ENCODE peak calls at places on chromosomes 16 and 17, in nine cellular contexts. X is uterus, E is RWPE1, N is astrocyte of the spinal cord, A is Peyer's patch, K is esophagus muscularis mucosa, C is GM06990, J is A549, P is cardiac fibroblast. B is an unnamed sample.

GRCh38 chr17:193841-194806 is 12.7 kb upstream of the DOC2B start:
- DNase-seq in J (no peak), E (no peak), A (no peak), X (no peak), N (no peak), C (no peak), K (no peak), P (no peak), B (no peak)

GRCh38 chr17:18017958-18018357 is 21.0 kb downstream of the ATPAF2 start:
- DNase-seq in K (no peak), A (no peak), C (no peak), E (no peak), P (peak; percentile 25), X (no peak), J (no peak), N (peak; percentile 33), B (no peak)

GRCh38 chr16:15037745-15038144 is 18.1 kb downstream of the NTAN1 start:
- DNase-seq in K (no peak), J (no peak), X (no peak), P (no peak), E (no peak), A (no peak), C (no peak), N (no peak), B (no peak)

GRCh38 chr17:149897-150575 is 12.7 kb downstream of the SCGB1C2 start:
- DNase-seq in J (no peak), E (no peak), C (no peak), K (no peak), X (no peak), A (peak; percentile 4), N (no peak), P (no peak), B (no peak)

GRCh38 chr17:75073618-75074047 is 14.1 kb upstream of the SLC16A5 start:
- DNase-seq in E (no peak), J (no peak), N (no peak), X (peak; percentile 45), C (no peak), A (no peak), P (no peak), K (no peak), B (no peak)

GRCh38 chr17:77371888-77372443 is 231.2 kb downstream of the SEC14L1 start:
- DNase-seq in J (no peak), X (peak; percentile 43), E (no peak), K (no peak), A (no peak), C (no peak), N (no peak), P (no peak), B (no peak)

GRCh38 chr17:17561408-17562144 is 29.9 kb downstream of the PEMT start:
- DNase-seq in J (no peak), N (no peak), E (peak; percentile 60), P (no peak), K (no peak), C (no peak), X (peak; percentile 50), A (no peak), B (no peak)

GRCh38 chr16:66572356-66572755 is 6.1 kb downstream of the CMTM1 start:
- DNase-seq in C (no peak), N (no peak), A (no peak), K (no peak), X (no peak), P (no peak), E (no peak), J (no peak), B (no peak)

GRCh38 chr16:71817690-71818089 is 9.1 kb upstream of the AP1G1 start:
- DNase-seq in K (no peak), P (no peak), E (no peak), J (no peak), A (no peak), C (no peak), X (no peak), N (no peak), B (no peak)

GRCh38 chr16:64878964-64879363 is 242.9 kb downstream of the CDH11 start:
- DNase-seq in K (no peak), A (no peak), C (no peak), N (no peak), X (no peak), P (no peak), J (no peak), E (no peak), B (no peak)

GRCh38 chr16:64654137-64654652 is 467.7 kb downstream of the CDH11 start:
- DNase-seq in E (no peak), A (no peak), C (no peak), J (no peak), N (peak; percentile 74), P (peak; percentile 56), K (no peak), X (no peak), B (no peak)

GRCh38 chr16:52494621-52495020 is 52.3 kb downstream of the TOX3 start:
- DNase-seq in J (no peak), K (no peak), E (no peak), P (no peak), C (no peak), N (no peak), A (no peak), X (no peak), B (no peak)

GRCh38 chr16:9151597-9151996 is 60.2 kb downstream of the HAPSTR1 start:
- DNase-seq in A (no peak), J (no peak), E (no peak), N (no peak), X (no peak), K (no peak), C (no peak), P (peak; percentile 39), B (no peak)

GRCh38 chr17:46003907-46004748 is 5.1 kb downstream of the STH start:
- DNase-seq in A (no peak), C (no peak), E (no peak), J (no peak), P (no peak), N (peak; percentile 16), K (no peak), X (no peak), B (no peak)

DNA sequence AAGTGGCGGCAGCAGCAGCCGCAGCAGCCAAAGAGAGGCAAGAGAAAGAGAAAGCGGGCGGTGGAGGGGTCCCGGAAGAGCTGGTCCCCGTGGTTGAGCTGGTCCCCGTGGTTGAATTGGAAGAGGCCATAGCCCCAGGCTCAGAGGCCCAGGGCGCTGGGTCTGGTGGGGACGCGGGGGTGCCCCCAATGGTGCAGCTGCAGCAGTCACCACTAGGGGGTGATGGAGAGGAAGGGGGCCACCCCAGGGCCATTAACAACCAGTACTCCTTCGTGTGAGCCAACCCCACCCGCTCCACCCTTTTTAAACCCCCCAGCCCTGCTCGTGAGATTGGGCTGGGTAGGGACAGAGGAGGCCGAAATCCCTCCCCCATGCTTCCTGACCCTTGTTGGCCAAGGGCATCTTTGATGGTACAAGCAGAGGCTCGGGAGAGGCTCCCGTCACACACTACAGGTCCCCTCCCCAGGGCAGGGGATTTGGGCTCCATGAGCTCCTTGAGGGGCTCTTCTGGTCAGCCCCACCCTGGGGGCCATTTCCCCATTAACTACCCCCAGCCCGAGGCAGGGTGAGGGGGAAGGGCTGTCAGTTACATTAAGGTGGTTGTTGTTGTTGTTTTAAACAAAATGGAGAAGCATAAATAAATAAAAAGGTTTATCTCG is 4.6 kb upstream of the ATP2A1 start:
- DNase-seq in K (no peak), P (peak; percentile 21), N (no peak), C (no peak), X (no peak), E (no peak), J (no peak), A (peak; percentile 35), B (peak; percentile 66)
- TF ChIP-seq CTCF in K (peak; percentile 74), P (peak; percentile 83), N (peak; percentile 69), C (peak; percentile 85), X (no peak), E (peak; percentile 53), J (peak; percentile 50), A (peak; percentile 43), B (peak; percentile 85)

GRCh38 chr17:52660692-52661091 is 502.2 kb upstream of the CA10 start:
- DNase-seq in C (no peak), P (no peak), E (no peak), K (no peak), X (no peak), J (no peak), A (no peak), N (no peak), B (no peak)
- TF ChIP-seq CTCF in C (no peak), P (no peak), E (no peak), K (no peak), X (no peak), J (no peak), A (no peak), N (no peak), B (no peak)

GRCh38 chr16:82788225-82788624 is 161.5 kb downstream of the CDH13 start:
- DNase-seq in A (no peak), K (no peak), P (no peak), N (no peak), J (no peak), X (no peak), C (no peak), E (no peak), B (no peak)

GRCh38 chr16:82796047-82796446 is 169.3 kb downstream of the CDH13 start:
- DNase-seq in C (no peak), N (no peak), J (no peak), X (no peak), E (no peak), K (no peak), P (no peak), A (no peak), B (no peak)

GRCh38 chr16:82788919-82789318 is 162.2 kb downstream of the CDH13 start:
- DNase-seq in X (no peak), A (no peak), P (no peak), E (no peak), C (no peak), N (no peak), K (no peak), J (no peak), B (no peak)

GRCh38 chr16:82792704-82793103 is 165.9 kb downstream of the CDH13 start:
- DNase-seq in C (no peak), N (no peak), E (no peak), X (no peak), A (no peak), K (no peak), P (no peak), J (no peak), B (no peak)

GRCh38 chr16:82793550-82794244 is 166.9 kb downstream of the CDH13 start:
- DNase-seq in J (no peak), N (no peak), K (no peak), C (no peak), X (peak; percentile 33), P (no peak), E (no peak), A (no peak), B (no peak)
- TF ChIP-seq CTCF in J (no peak), N (no peak), K (no peak), C (no peak), X (no peak), P (no peak), E (no peak), A (no peak), B (no peak)

DNA sequence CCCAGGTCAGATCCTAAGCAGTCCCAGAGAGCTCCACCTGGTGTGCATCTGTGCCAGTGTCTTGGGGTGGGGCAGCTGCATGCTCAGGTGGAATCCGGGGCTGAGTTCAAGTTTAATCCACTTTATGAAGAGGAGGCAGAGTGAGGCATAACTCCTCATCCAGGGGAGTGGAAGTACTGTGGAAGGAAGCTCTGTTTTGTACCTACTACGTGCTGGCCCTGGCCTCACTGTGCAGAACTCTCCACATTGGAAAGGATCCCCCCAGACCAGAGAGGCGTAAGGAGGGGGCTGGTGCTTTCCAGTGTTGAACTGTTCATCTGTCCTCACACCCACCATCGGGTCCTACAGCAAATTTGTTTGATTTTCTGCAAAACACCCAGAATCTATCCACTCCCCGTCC is 78.0 kb downstream of the ABCC6 start:
- DNase-seq in X (no peak), A (no peak), J (no peak), K (no peak), N (no peak), E (no peak), P (no peak), C (no peak), B (no peak)
- TF ChIP-seq CTCF in X (no peak), A (no peak), J (no peak), K (no peak), N (no peak), E (no peak), P (no peak), C (no peak), B (no peak)

B was measured in activated CD8-positive, alpha-beta T cell treated with anti-CD3 and anti-CD28 coated beads for 36 hours.